ENCODE peak calls at places on chromosomes 12 and 14, in seven cellular contexts. L, Z, Q, W, J, P and F are unnamed samples. For H3K36me3, the result is how much of the 10 kb centered on the place peaks cover.

GRCh38 chr12:1799068-1799881 is 21.1 kb upstream of the LRTM2 start:
- DNase-seq in L (peak), Z (no peak), Q (no peak), W (no peak), J (no peak), P (no peak), F (peak)

GRCh38 chr14:97331058-97331457 is 533.9 kb downstream of the VRK1 start:
- DNase-seq in L (no peak), Z (no peak), Q (no peak), W (no peak), J (no peak), P (no peak), F (no peak)

GRCh38 chr14:55721353-55721752 is 141.3 kb downstream of the KTN1 start:
- DNase-seq in L (no peak), Z (no peak), Q (no peak), W (no peak), J (peak), P (no peak), F (no peak)

GRCh38 chr12:106108187-106108816 is 30.5 kb downstream of the NUAK1 start:
- DNase-seq in L (no peak), Z (no peak), Q (no peak), W (no peak), J (no peak), P (no peak), F (no peak)

GRCh38 chr12:97396989-97397388 is 65.6 kb upstream of the RMST start:
- DNase-seq in L (no peak), Z (no peak), Q (no peak), W (no peak), J (no peak), P (no peak), F (no peak)

GRCh38 chr12:64840129-64840528 is 15.7 kb downstream of the TBC1D30 start:
- DNase-seq in L (no peak), Z (no peak), Q (no peak), W (no peak), J (no peak), P (no peak), F (no peak)

GRCh38 chr14:88204221-88204620 is 118.8 kb downstream of the KCNK10 start:
- DNase-seq in L (no peak), Z (no peak), Q (no peak), W (no peak), J (no peak), P (no peak), F (peak)

GRCh38 chr14:34368115-34368970 is 93.7 kb downstream of the SPTSSA start:
- DNase-seq in L (no peak), Z (no peak), Q (no peak), W (no peak), J (no peak), P (no peak), F (no peak)

GRCh38 chr12:29676676-29677075 is 107.1 kb downstream of the TMTC1 start:
- DNase-seq in L (no peak), Z (no peak), Q (no peak), W (no peak), J (no peak), P (no peak), F (no peak)

GRCh38 chr14:54572316-54572715 is 5.4 kb downstream of the SAMD4A start:
- DNase-seq in L (no peak), Z (no peak), Q (no peak), W (no peak), J (peak), P (no peak), F (no peak)

GRCh38 chr14:100065942-100066574 is 836 bp downstream of the EVL start:
- DNase-seq in L (no peak), Z (peak), Q (no peak), W (no peak), J (no peak), P (no peak), F (no peak)

GRCh38 chr14:69685217-69685616 is 73.8 kb downstream of the SUSD6 start:
- DNase-seq in L (no peak), Z (no peak), Q (no peak), W (no peak), J (no peak), P (no peak), F (no peak)

GRCh38 chr12:25769076-25769945 is 189.2 kb upstream of the RASSF8 start:
- DNase-seq in L (no peak), Z (no peak), Q (no peak), W (no peak), J (no peak), P (no peak), F (no peak)

GRCh38 chr12:19482551-19483109 is 43.3 kb downstream of the AEBP2 start:
- DNase-seq in L (no peak), Z (peak), Q (no peak), W (peak), J (no peak), P (no peak), F (no peak)

GRCh38 chr14:67815573-67816235 is 686 bp downstream of the ZFYVE26 start:
- DNase-seq in L (no peak), Z (no peak), Q (no peak), W (no peak), J (no peak), P (no peak), F (no peak)

GRCh38 chr12:86212970-86213369 is 43.2 kb downstream of the MGAT4C start:
- DNase-seq in L (no peak), Z (no peak), Q (no peak), W (no peak), J (no peak), P (no peak), F (no peak)

GRCh38 chr12:14841761-14842160 is 1.6 kb downstream of the ART4 start:
- DNase-seq in L (no peak), Z (no peak), Q (peak), W (peak), J (no peak), P (peak), F (no peak)

GRCh38 chr12:85457026-85457425 is 177.0 kb downstream of the ALX1 start:
- DNase-seq in L (no peak), Z (no peak), Q (no peak), W (no peak), J (no peak), P (no peak), F (no peak)

GRCh38 chr14:41285193-41285748 is 321.4 kb upstream of the LRFN5 start:
- DNase-seq in L (no peak), Z (no peak), Q (no peak), W (peak), J (no peak), P (peak), F (peak)

GRCh38 chr14:36981832-36982528 is 190.4 kb downstream of the SLC25A21 start:
- DNase-seq in L (no peak), Z (no peak), Q (no peak), W (no peak), J (no peak), P (no peak), F (no peak)

GRCh38 chr14:23186913-23187654 is 3.6 kb upstream of the SLC7A8 start:
- DNase-seq in L (no peak), Z (no peak), Q (peak), W (no peak), J (peak), P (peak), F (peak)

GRCh38 chr12:95805864-95806669 is 15.5 kb upstream of the NTN4 start:
- DNase-seq in L (no peak), Z (no peak), Q (no peak), W (no peak), J (no peak), P (peak), F (no peak)

GRCh38 chr14:36505193-36505815 is 14.7 kb downstream of the NKX2-1 start:
- DNase-seq in L (no peak), Z (no peak), Q (no peak), W (no peak), J (no peak), P (no peak), F (no peak)

GRCh38 chr12:128644664-128645296 is 179.0 kb downstream of the SLC15A4 start:
- DNase-seq in L (no peak), Z (peak), Q (no peak), W (no peak), J (no peak), P (no peak), F (peak)

GRCh38 chr14:22266141-22266442 is 322.9 kb downstream of the DAD1 start:
- DNase-seq in L (no peak), Z (no peak), Q (no peak), W (no peak), J (no peak), P (no peak), F (no peak)

GRCh38 chr14:81211844-81212243 is 8.9 kb downstream of the GTF2A1 start:
- DNase-seq in L (no peak), Z (no peak), Q (no peak), W (peak), J (peak), P (peak), F (no peak)

GRCh38 chr14:32201196-32201815 is 539 bp upstream of the RNU6-7 start:
- DNase-seq in L (peak), Z (peak), Q (peak), W (peak), J (peak), P (peak), F (peak)

GRCh38 chr12:103855896-103856657 is 15.0 kb upstream of the NT5DC3 start:
- DNase-seq in L (no peak), Z (no peak), Q (no peak), W (no peak), J (no peak), P (no peak), F (no peak)

GRCh38 chr12:25438638-25439037 is 114.4 kb downstream of the LMNTD1 start:
- DNase-seq in L (no peak), Z (no peak), Q (no peak), W (no peak), J (no peak), P (no peak), F (no peak)

GRCh38 chr14:56025191-56025590 is 93.0 kb upstream of the PELI2 start:
- DNase-seq in L (no peak), Z (no peak), Q (no peak), W (no peak), J (no peak), P (no peak), F (no peak)

GRCh38 chr12:56718636-56719035 is 6.5 kb downstream of the NACA start:
- DNase-seq in L (no peak), Z (no peak), Q (no peak), W (no peak), J (no peak), P (no peak), F (no peak)
- H3K36me3 ChIP-seq in L (half or more), Z (half or more), Q (under half), W (half or more), J (half or more), P (under half), F (under half)

DNA sequence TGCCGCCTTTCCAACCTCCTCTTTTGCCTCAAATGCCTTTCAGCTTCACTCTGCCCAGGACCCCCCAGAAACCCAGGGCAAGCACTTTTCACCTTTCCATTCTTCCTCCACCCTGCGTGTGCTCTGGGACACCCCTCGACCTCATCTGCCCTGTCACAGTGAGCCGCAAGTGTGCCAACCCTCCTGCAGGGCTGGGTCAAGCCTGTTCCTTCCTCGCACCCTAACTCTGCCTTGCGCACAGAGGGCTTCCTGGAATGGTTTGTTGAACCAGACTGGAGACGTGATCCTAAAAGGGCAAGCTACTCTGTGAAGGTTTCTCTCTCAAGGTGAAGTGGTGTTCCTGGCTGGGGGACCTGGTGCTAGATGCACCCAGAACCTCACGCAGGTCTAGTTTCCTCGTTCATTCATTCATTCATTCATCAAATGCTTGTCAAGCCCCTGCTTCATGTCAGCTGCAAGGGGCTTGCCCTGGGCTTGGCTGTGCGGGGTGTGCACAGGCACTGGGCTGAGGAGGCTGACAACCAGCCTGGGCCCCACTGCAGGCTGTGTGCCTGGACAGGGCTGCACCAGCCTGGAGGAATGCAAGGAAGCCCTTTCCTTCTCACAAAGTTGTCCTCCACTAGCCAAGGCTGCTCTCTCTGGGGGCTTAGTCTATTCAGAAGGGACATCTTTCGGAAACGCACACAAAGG is 187.2 kb downstream of the CALM1 start:
- DNase-seq in L (no peak), Z (no peak), Q (no peak), W (no peak), J (no peak), P (no peak), F (no peak)
- H3K36me3 ChIP-seq in L (half or more), Z (under half), Q (under half), W (under half), J (under half), P (under half), F (under half)

GRCh38 chr14:80055912-80056801 is 155.1 kb downstream of the DIO2 start:
- DNase-seq in L (no peak), Z (no peak), Q (peak), W (no peak), J (peak), P (peak), F (peak)

GRCh38 chr14:80055226-80055625 is 156.1 kb downstream of the DIO2 start:
- DNase-seq in L (no peak), Z (no peak), Q (no peak), W (no peak), J (no peak), P (no peak), F (no peak)

GRCh38 chr14:80054020-80054419 is 157.3 kb downstream of the DIO2 start:
- DNase-seq in L (no peak), Z (no peak), Q (no peak), W (no peak), J (no peak), P (no peak), F (no peak)

DNA sequence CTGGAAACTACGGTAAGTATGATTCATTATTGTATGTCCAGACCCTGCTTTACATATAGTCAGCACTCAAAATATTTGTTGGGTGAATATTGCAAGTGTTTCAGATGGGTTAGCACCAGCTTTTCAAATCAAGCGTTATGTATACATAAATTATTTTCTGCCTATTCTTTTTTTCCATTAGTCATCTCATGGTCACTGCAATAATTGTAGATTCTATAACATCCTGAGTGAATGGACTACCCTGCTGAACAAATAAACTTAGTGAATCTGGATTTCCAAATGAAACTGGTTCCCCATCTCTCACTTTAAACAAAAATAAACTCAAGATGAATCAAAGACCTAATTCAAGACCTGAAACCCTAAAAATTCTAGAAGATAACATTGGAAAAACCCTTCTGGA is 152.3 kb downstream of the DIO2 start:
- DNase-seq in L (no peak), Z (no peak), Q (no peak), W (no peak), J (no peak), P (no peak), F (no peak)
- H3K36me3 ChIP-seq in L (under half), Z (under half), Q (under half), W (under half), J (under half), P (under half), F (under half)

DNA sequence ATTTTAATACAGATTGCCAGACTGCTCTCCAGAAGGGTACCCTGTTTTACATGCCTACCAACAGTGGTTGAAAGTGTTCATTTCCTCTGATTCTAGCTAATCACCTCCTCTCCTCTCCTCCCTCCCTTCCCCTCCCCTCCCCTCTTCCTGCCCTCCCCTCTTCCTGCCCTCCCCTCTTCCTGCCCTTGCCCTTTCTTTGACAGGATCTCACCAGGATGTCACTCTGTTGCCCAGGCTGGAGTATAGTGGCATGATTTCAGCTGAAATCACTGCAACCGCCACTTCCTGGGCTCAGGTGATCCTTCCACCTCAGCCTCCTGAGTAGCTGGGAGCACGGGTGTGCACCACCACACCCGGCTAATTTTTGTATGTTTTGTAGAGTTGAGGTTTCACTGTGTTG is 24.7 kb downstream of the APAF1 start:
- DNase-seq in L (no peak), Z (no peak), Q (no peak), W (no peak), J (no peak), P (no peak), F (no peak)
- H3K36me3 ChIP-seq in L (half or more), Z (under half), Q (under half), W (half or more), J (under half), P (under half), F (under half)

GRCh38 chr12:132797820-132798570 is 30.7 kb downstream of the GOLGA3 start:
- DNase-seq in L (no peak), Z (no peak), Q (no peak), W (no peak), J (no peak), P (no peak), F (no peak)
- H3K36me3 ChIP-seq in L (half or more), Z (under half), Q (under half), W (half or more), J (half or more), P (half or more), F (under half)

GRCh38 chr12:123305160-123305559 is 33.5 kb upstream of the CDK2AP1 start:
- DNase-seq in L (no peak), Z (no peak), Q (no peak), W (no peak), J (no peak), P (no peak), F (no peak)

GRCh38 chr12:123306200-123306599 is 34.5 kb upstream of the CDK2AP1 start:
- DNase-seq in L (no peak), Z (no peak), Q (no peak), W (no peak), J (no peak), P (no peak), F (no peak)
- H3K36me3 ChIP-seq in L (half or more), Z (under half), Q (under half), W (half or more), J (half or more), P (half or more), F (under half)